ENCODE peak calls at places on chromosome 3, in four cellular contexts. L, G, R and A are unnamed samples.

GRCh38 chr3:112633757-112634156 is 7.2 kb downstream of the CCDC80 start:
- DNase-seq in R (no peak), L (no peak), G (no peak), A (peak)

GRCh38 chr3:151843275-151843674 is 29.4 kb downstream of the AADAC start:
- DNase-seq in G (peak), R (no peak), L (no peak), A (no peak)

GRCh38 chr3:122576174-122576940 is 1.1 kb upstream of the PARP15 start:
- DNase-seq in R (no peak), G (no peak), L (no peak), A (no peak)

GRCh38 chr3:138186803-138187295 is 252 bp upstream of the ARMC8 start:
- DNase-seq in L (peak), G (peak), R (peak), A (peak)

GRCh38 chr3:62229908-62230307 is 143.4 kb downstream of the FEZF2 start:
- DNase-seq in G (peak), R (no peak), L (no peak), A (no peak)

GRCh38 chr3:42680256-42680655 is 5.1 kb upstream of the KLHL40 start:
- DNase-seq in L (no peak), G (no peak), R (peak), A (no peak)

GRCh38 chr3:63333815-63334214 is 55.7 kb downstream of the SYNPR start:
- DNase-seq in G (peak), L (no peak), R (no peak), A (no peak)

GRCh38 chr3:7508821-7509220 is 647.9 kb downstream of the GRM7 start:
- DNase-seq in L (no peak), R (no peak), G (no peak), A (no peak)

GRCh38 chr3:184227481-184227935 is 1.9 kb upstream of the VWA5B2 start:
- DNase-seq in G (peak), R (no peak), L (peak), A (peak)

GRCh38 chr3:196186661-196187573 is 24.3 kb downstream of the ZDHHC19 start:
- DNase-seq in G (no peak), R (no peak), L (peak), A (peak)

GRCh38 chr3:63387568-63387967 is 109.5 kb downstream of the SYNPR start:
- DNase-seq in L (no peak), G (no peak), R (peak), A (no peak)

GRCh38 chr3:183507551-183507950 is 48.0 kb downstream of the KLHL6 start:
- DNase-seq in L (no peak), G (no peak), R (no peak), A (no peak)

GRCh38 chr3:195751584-195751983 is 30.8 kb downstream of the MUC20 start:
- DNase-seq in R (no peak), G (no peak), L (no peak), A (no peak)

GRCh38 chr3:68306571-68306970 is 625.8 kb downstream of the TAFA4 start:
- DNase-seq in G (peak), R (no peak), L (peak), A (no peak)

GRCh38 chr3:128929364-128929763 is 49.9 kb downstream of the ACAD9 start:
- DNase-seq in R (no peak), G (no peak), L (no peak), A (no peak)

GRCh38 chr3:158091526-158091925 is 14.7 kb downstream of the SHOX2 start:
- DNase-seq in R (peak), G (peak), L (no peak), A (no peak)

GRCh38 chr3:42704136-42704841 is 1.7 kb upstream of the HHATL start:
- DNase-seq in R (no peak), L (no peak), G (no peak), A (no peak)

GRCh38 chr3:16816048-16816780 is 68.5 kb upstream of the PLCL2 start:
- DNase-seq in R (no peak), L (peak), G (no peak), A (no peak)

GRCh38 chr3:48157950-48158376 is 30.3 kb downstream of the CDC25A start:
- DNase-seq in L (peak), G (peak), R (peak), A (no peak)

GRCh38 chr3:46565607-46566039 is 479 bp downstream of the LRRC2 start:
- DNase-seq in L (no peak), R (no peak), G (peak), A (no peak)

GRCh38 chr3:88262527-88262926 is 112.8 kb downstream of the C3orf38 start:
- DNase-seq in R (no peak), L (no peak), G (no peak), A (no peak)

GRCh38 chr3:55455915-55456314 is 31.2 kb downstream of the WNT5A start:
- DNase-seq in L (no peak), G (no peak), R (no peak), A (no peak)

GRCh38 chr3:127394031-127394430 is 106.2 kb upstream of the PRR20G start:
- DNase-seq in R (no peak), L (no peak), G (no peak), A (no peak)

GRCh38 chr3:176906046-176906905 is 291.0 kb downstream of the TBL1XR1 start:
- DNase-seq in G (peak), L (no peak), R (no peak), A (peak)

GRCh38 chr3:11995061-11995460 is 9.1 kb upstream of the SYN2 start:
- DNase-seq in L (no peak), R (no peak), G (no peak), A (peak)

GRCh38 chr3:126613481-126614187 is 41.3 kb downstream of the TXNRD3 start:
- DNase-seq in G (no peak), L (no peak), R (peak), A (no peak)

GRCh38 chr3:57968499-57968898 is 39.7 kb upstream of the FLNB start:
- DNase-seq in L (no peak), R (no peak), G (no peak), A (no peak)

GRCh38 chr3:155075200-155075599 is 4.9 kb upstream of the MME start:
- DNase-seq in R (no peak), G (no peak), L (no peak), A (no peak)

GRCh38 chr3:137770066-137770805 is 6.1 kb downstream of the SOX14 start:
- DNase-seq in R (no peak), L (no peak), G (no peak), A (no peak)

GRCh38 chr3:29642393-29643033 is 361.6 kb downstream of the RBMS3 start:
- DNase-seq in L (no peak), R (peak), G (peak), A (no peak)

GRCh38 chr3:98980915-98981596 is 79.6 kb upstream of the DCBLD2 start:
- DNase-seq in R (peak), G (no peak), L (peak), A (no peak)

GRCh38 chr3:58603606-58604005 is 26.4 kb upstream of the FAM107A start:
- DNase-seq in L (no peak), G (no peak), R (no peak), A (no peak)

GRCh38 chr3:47324278-47324865 is 41.6 kb downstream of the KLHL18 start:
- DNase-seq in L (peak), G (peak), R (peak), A (peak)

GRCh38 chr3:127253491-127253890 is 34.4 kb downstream of the PRR20G start:
- DNase-seq in L (no peak), G (no peak), R (no peak), A (no peak)